ENCODE peak calls at places on chromosomes 2 and 18, in nine cellular contexts. P is GM23248; N is CD8-positive, alpha-beta memory T cell; S is right cardiac atrium; G is AG04450; M is CD4-positive, CD25-positive, alpha-beta regulatory T cell; F is HL-60; R is PC-3; H is astrocyte. B is an unnamed sample.

GRCh38 chr18:37538526-37539205 is 26.9 kb downstream of the CELF4 start:
- DNase-seq in N (no peak), P (no peak), S (no peak), M (no peak), H (no peak), R (no peak), G (no peak), F (no peak), B (no peak)

GRCh38 chr2:33518929-33519328 is 42.5 kb downstream of the RASGRP3 start:
- DNase-seq in H (peak), R (peak), S (no peak), G (peak), N (no peak), P (peak), F (peak), M (no peak), B (no peak)

GRCh38 chr2:7915302-7916200 is 766.3 kb upstream of the ID2 start:
- DNase-seq in P (peak), M (no peak), N (no peak), F (no peak), G (no peak), R (no peak), S (no peak), H (no peak), B (no peak)

GRCh38 chr2:27915874-27916273 is 25.3 kb downstream of the BABAM2 start:
- DNase-seq in S (no peak), F (no peak), M (no peak), G (no peak), P (no peak), H (no peak), R (peak), N (no peak), B (no peak)

GRCh38 chr2:23131066-23131575 is 253.9 kb upstream of the KLHL29 start:
- DNase-seq in G (no peak), R (no peak), S (no peak), P (no peak), M (no peak), H (no peak), N (no peak), F (no peak), B (no peak)

GRCh38 chr2:162750033-162750432 is 88.5 kb downstream of the KCNH7 start:
- DNase-seq in M (no peak), P (no peak), G (no peak), H (no peak), F (no peak), S (no peak), N (no peak), R (no peak), B (no peak)

GRCh38 chr2:75521225-75521872 is 39.4 kb downstream of the EVA1A start:
- DNase-seq in H (no peak), R (no peak), N (no peak), M (no peak), S (no peak), G (no peak), F (no peak), P (no peak), B (no peak)

GRCh38 chr2:182852090-182852489 is 14.3 kb downstream of the FRZB start:
- DNase-seq in P (no peak), M (no peak), G (no peak), R (peak), S (no peak), N (no peak), H (no peak), F (no peak), B (no peak)

GRCh38 chr2:42328148-42328833 is 32.7 kb downstream of the COX7A2L start:
- DNase-seq in R (peak), M (peak), F (no peak), N (peak), P (peak), G (no peak), H (peak), S (no peak), B (no peak)

GRCh38 chr2:48369971-48370370 is 160.0 kb upstream of the STON1 start:
- DNase-seq in M (no peak), P (no peak), R (no peak), H (no peak), S (no peak), F (no peak), G (no peak), N (no peak), B (no peak)

GRCh38 chr18:3721771-3722661 is 272.0 kb downstream of the TGIF1 start:
- DNase-seq in F (peak), P (no peak), S (no peak), M (no peak), H (no peak), G (no peak), R (no peak), N (no peak), B (no peak)

GRCh38 chr2:109046925-109047508 is 58.0 kb upstream of the EDAR start:
- DNase-seq in R (no peak), H (no peak), P (no peak), F (peak), S (no peak), M (no peak), G (no peak), N (no peak), B (no peak)

GRCh38 chr2:105598853-105599252 is 145.9 kb upstream of the NCK2 start:
- DNase-seq in F (no peak), P (no peak), R (no peak), H (no peak), M (peak), G (no peak), S (no peak), N (no peak), B (no peak)
- H3K27ac ChIP-seq in F (no peak), P (no peak), R (no peak), H (no peak), M (no peak), G (no peak), S (no peak), N (no peak), B (no peak)

DNA sequence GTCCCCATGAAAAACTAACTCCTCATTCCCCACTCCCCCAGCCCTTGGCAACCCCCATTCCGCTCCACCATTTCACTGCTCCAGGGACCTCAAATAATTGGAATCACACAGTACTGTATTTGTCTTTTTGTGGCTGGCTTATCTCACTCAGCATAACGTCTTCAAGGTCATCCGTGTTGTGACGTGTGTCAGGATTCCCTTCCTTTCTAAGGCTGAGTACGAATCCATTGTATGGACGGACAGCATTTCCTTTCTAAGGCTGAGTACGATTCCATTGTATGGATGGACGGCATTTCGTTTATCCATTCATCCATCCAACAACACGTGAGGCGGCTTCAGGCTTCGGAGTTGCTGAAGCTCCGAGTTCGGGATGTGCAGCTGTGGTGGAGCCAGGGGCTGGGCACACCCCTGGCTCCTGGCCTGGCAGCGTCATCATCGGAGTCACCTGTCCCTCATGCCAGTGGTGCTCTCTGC is 1.2 kb upstream of the ASB1 start:
- DNase-seq in F (no peak), G (no peak), M (no peak), H (no peak), P (no peak), S (no peak), R (peak), N (no peak), B (no peak)
- H3K27ac ChIP-seq in F (no peak), G (peak), M (no peak), H (peak), P (peak), S (no peak), R (no peak), N (peak), B (peak)

GRCh38 chr18:60892441-60892840 is 440.8 kb upstream of the CDH20 start:
- DNase-seq in M (no peak), H (peak), R (peak), F (no peak), P (peak), S (no peak), G (no peak), N (no peak), B (no peak)

GRCh38 chr18:60891936-60892335 is 441.3 kb upstream of the CDH20 start:
- DNase-seq in P (no peak), M (no peak), G (no peak), N (no peak), F (no peak), H (no peak), S (no peak), R (peak), B (no peak)

GRCh38 chr18:60892855-60893254 is 440.4 kb upstream of the CDH20 start:
- DNase-seq in M (no peak), G (no peak), P (peak), F (peak), R (peak), S (no peak), N (no peak), H (peak), B (peak)

GRCh38 chr18:60888225-60888624 is 445.0 kb upstream of the CDH20 start:
- DNase-seq in H (no peak), N (no peak), S (no peak), F (no peak), P (no peak), R (no peak), M (no peak), G (no peak), B (no peak)

DNA sequence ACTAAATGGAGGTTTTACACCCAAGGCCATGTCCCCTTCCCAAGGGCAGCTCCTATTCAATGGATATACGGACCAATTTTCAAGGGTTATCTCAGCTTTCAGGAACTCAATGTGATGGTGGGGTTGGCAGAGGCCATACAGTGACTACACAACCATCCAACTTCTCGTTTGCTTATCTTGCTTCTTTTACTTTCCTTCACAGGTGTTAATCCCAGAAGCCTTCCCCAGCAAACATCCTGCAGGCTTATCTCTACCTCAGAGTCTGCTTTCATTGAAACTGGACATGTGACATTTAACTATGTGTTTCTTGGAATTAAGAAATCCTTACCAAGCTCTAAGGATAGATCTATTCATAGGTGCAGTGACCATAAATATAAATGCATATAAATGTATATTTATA is 443.8 kb upstream of the CDH20 start:
- DNase-seq in N (no peak), G (no peak), F (no peak), R (no peak), H (no peak), M (no peak), P (no peak), S (no peak), B (no peak)
- H3K27ac ChIP-seq in N (no peak), G (no peak), F (no peak), R (no peak), H (no peak), M (no peak), P (no peak), S (no peak), B (no peak)

DNA sequence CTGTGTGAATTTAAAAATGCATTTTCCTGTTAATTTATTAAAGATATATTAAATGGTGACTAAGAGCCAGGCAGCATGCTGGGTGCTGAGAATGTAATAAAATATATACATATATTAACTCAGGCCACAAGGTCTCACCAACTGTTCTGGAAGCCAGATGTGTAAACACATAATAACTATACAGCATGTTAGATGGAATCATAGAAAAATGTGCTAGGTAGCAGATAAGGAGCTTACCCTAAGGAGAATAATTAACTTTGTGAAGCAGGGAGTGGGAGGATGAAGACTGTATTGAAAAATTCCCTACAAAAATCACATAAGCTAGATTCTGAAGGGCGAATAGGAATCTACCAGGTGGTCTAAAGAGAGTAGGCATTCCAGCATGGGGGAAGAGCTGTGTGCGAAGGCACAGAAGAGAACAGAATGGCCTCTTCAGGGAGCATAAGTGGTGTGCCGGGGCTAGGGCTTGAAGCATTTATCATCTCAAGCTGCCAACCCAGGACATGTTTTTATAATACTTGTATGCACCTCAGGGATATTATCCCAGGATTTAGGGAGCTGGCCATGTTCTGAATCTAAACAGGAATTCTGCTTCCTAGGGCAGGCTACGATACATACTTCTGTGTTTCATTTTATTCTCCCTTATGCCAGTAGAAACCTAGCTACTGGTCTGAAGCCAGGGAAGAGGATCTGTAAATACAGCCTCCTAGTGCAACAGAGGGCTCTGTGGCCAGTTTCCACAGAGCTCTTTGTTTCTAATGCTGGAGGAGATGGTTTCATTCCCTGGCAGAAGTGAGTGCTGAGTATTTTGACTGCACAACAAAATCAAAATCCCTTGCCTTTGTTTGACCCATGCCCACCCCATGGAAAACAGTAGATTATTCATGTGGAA is 56.7 kb downstream of the NEMP2 start:
- DNase-seq in H (no peak), F (no peak), G (no peak), R (no peak), P (peak), M (no peak), N (no peak), S (no peak), B (no peak)
- H3K27ac ChIP-seq in H (no peak), F (no peak), G (no peak), R (no peak), P (no peak), M (peak), N (no peak), S (peak), B (no peak)

GRCh38 chr2:11540996-11541692 is 7.3 kb downstream of the GREB1 start:
- DNase-seq in P (no peak), G (no peak), N (no peak), S (no peak), F (no peak), M (no peak), H (no peak), R (no peak), B (no peak)
- H3K27ac ChIP-seq in P (no peak), G (no peak), N (no peak), S (no peak), F (no peak), M (no peak), H (no peak), R (no peak), B (no peak)

GRCh38 chr18:840080-840408 is 28.0 kb upstream of the YES1 start:
- DNase-seq in F (no peak), P (no peak), H (no peak), M (no peak), R (no peak), G (no peak), S (no peak), N (no peak), B (no peak)
- H3K27ac ChIP-seq in F (no peak), P (peak), H (no peak), M (no peak), R (no peak), G (no peak), S (no peak), N (no peak), B (no peak)

GRCh38 chr18:57644540-57644939 is 22.9 kb upstream of the NARS1 start:
- DNase-seq in M (no peak), G (no peak), H (no peak), F (no peak), R (peak), S (no peak), N (no peak), P (peak), B (no peak)
- H3K27ac ChIP-seq in M (no peak), G (no peak), H (no peak), F (no peak), R (no peak), S (no peak), N (no peak), P (no peak), B (no peak)

DNA sequence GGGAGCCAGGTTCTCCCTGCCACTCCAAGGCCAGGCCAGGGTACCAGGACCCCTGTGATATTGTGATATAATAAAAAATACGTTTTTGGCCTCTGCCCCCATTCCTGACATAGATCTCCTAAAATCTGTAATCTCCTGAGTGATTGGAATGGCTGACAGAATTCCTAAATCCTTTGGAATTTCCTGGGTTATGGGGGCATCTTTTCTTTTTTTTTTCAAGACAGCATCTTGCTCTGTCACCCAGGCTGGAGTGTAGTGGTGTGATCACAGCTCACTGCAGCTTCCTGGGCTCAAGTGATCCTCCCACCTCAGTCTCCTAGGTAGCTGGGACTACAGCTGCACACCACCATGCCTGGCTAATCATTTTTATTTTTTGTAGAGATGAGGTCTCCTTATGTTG is 26.2 kb upstream of the TUBB6 start:
- DNase-seq in F (no peak), P (no peak), N (no peak), G (no peak), H (no peak), R (no peak), M (no peak), S (no peak), B (no peak)
- H3K27ac ChIP-seq in F (no peak), P (peak), N (no peak), G (peak), H (peak), R (peak), M (no peak), S (no peak), B (peak)

GRCh38 chr2:32008811-32009478 is 1.9 kb downstream of the MEMO1 start:
- DNase-seq in R (peak), N (no peak), S (no peak), H (peak), P (peak), M (peak), F (no peak), G (no peak), B (no peak)
- H3K27ac ChIP-seq in R (peak), N (peak), S (peak), H (peak), P (peak), M (peak), F (peak), G (no peak), B (peak)